ENCODE peak calls at places on chromosomes 2 and 18, in six cellular contexts. One of them, this sample, is unnamed. For H3K4me1, the result is how much of the 10 kb centered on the place peaks cover.

GRCh38 chr18:59429608-59430007 is 70.5 kb upstream of the LMAN1 start:
- DNase-seq in stomach: no peak
- DNase-seq in upper lobe of left lung: peak
- DNase-seq in sigmoid colon: no peak
- DNase-seq in SK-N-SH: no peak
- DNase-seq in A549: no peak
- DNase-seq in this sample: no peak

GRCh38 chr2:101546376-101547058 is 71.6 kb upstream of the RFX8 start:
- DNase-seq in stomach: no peak
- DNase-seq in SK-N-SH: no peak
- DNase-seq in sigmoid colon: no peak
- DNase-seq in A549: no peak
- DNase-seq in upper lobe of left lung: no peak
- DNase-seq in this sample: no peak

GRCh38 chr2:220930542-220931076 is 641.5 kb downstream of the EPHA4 start:
- DNase-seq in SK-N-SH: no peak
- DNase-seq in sigmoid colon: no peak
- DNase-seq in stomach: no peak
- DNase-seq in upper lobe of left lung: no peak
- DNase-seq in A549: no peak
- DNase-seq in this sample: no peak

GRCh38 chr2:70958759-70959158 is 19.7 kb upstream of the ANKRD53 start:
- DNase-seq in sigmoid colon: no peak
- DNase-seq in A549: no peak
- DNase-seq in upper lobe of left lung: no peak
- DNase-seq in SK-N-SH: no peak
- DNase-seq in stomach: peak
- DNase-seq in this sample: no peak

GRCh38 chr2:206084870-206085741 is 868 bp downstream of the INO80D start:
- DNase-seq in stomach: peak
- DNase-seq in sigmoid colon: peak
- DNase-seq in SK-N-SH: peak
- DNase-seq in A549: no peak
- DNase-seq in upper lobe of left lung: peak
- DNase-seq in this sample: no peak

GRCh38 chr2:88831792-88832248 is 140.3 kb downstream of the RPIA start:
- DNase-seq in SK-N-SH: peak
- DNase-seq in upper lobe of left lung: peak
- DNase-seq in sigmoid colon: no peak
- DNase-seq in A549: peak
- DNase-seq in stomach: peak
- DNase-seq in this sample: peak

GRCh38 chr18:48326901-48327675 is 82.1 kb downstream of the ZBTB7C start:
- DNase-seq in A549: no peak
- DNase-seq in SK-N-SH: no peak
- DNase-seq in sigmoid colon: no peak
- DNase-seq in stomach: no peak
- DNase-seq in upper lobe of left lung: no peak
- DNase-seq in this sample: no peak

GRCh38 chr2:120305296-120305695 is 40.6 kb upstream of the INHBB start:
- DNase-seq in SK-N-SH: peak
- DNase-seq in A549: peak
- DNase-seq in sigmoid colon: no peak
- DNase-seq in upper lobe of left lung: no peak
- DNase-seq in stomach: peak
- DNase-seq in this sample: no peak

GRCh38 chr2:207599641-207600040 is 25.6 kb downstream of the METTL21A start:
- DNase-seq in SK-N-SH: no peak
- DNase-seq in upper lobe of left lung: no peak
- DNase-seq in sigmoid colon: no peak
- DNase-seq in A549: no peak
- DNase-seq in stomach: no peak
- DNase-seq in this sample: no peak

GRCh38 chr2:162706770-162707169 is 131.8 kb downstream of the KCNH7 start:
- DNase-seq in upper lobe of left lung: no peak
- DNase-seq in sigmoid colon: no peak
- DNase-seq in SK-N-SH: no peak
- DNase-seq in stomach: no peak
- DNase-seq in A549: no peak
- DNase-seq in this sample: no peak

GRCh38 chr2:76563730-76564129 is 853.0 kb upstream of the GCFC2 start:
- DNase-seq in stomach: no peak
- DNase-seq in upper lobe of left lung: peak
- DNase-seq in sigmoid colon: no peak
- DNase-seq in SK-N-SH: no peak
- DNase-seq in A549: no peak
- DNase-seq in this sample: no peak

GRCh38 chr2:61660511-61661388 is 122.6 kb upstream of the XPO1 start:
- DNase-seq in stomach: peak
- DNase-seq in sigmoid colon: no peak
- DNase-seq in A549: no peak
- DNase-seq in SK-N-SH: no peak
- DNase-seq in upper lobe of left lung: no peak
- DNase-seq in this sample: no peak

GRCh38 chr2:112161431-112162145 is 23.4 kb downstream of the FBLN7 start:
- DNase-seq in sigmoid colon: no peak
- DNase-seq in SK-N-SH: no peak
- DNase-seq in upper lobe of left lung: no peak
- DNase-seq in stomach: no peak
- DNase-seq in A549: no peak
- DNase-seq in this sample: no peak

GRCh38 chr18:63924551-63924950 is 16.8 kb downstream of the SERPINB10 start:
- DNase-seq in A549: no peak
- DNase-seq in SK-N-SH: no peak
- DNase-seq in upper lobe of left lung: no peak
- DNase-seq in sigmoid colon: no peak
- DNase-seq in stomach: no peak
- DNase-seq in this sample: no peak

GRCh38 chr2:102185347-102185746 is 1.5 kb upstream of the IL1RL2 start:
- DNase-seq in A549: no peak
- DNase-seq in stomach: no peak
- DNase-seq in upper lobe of left lung: no peak
- DNase-seq in SK-N-SH: no peak
- DNase-seq in sigmoid colon: no peak
- DNase-seq in this sample: no peak

GRCh38 chr18:55090566-55091187 is 131.4 kb upstream of the CCDC68 start:
- DNase-seq in upper lobe of left lung: no peak
- DNase-seq in A549: no peak
- DNase-seq in stomach: no peak
- DNase-seq in sigmoid colon: no peak
- DNase-seq in SK-N-SH: no peak
- DNase-seq in this sample: no peak

GRCh38 chr18:34632323-34632722 is 77.8 kb upstream of the DTNA start:
- DNase-seq in upper lobe of left lung: no peak
- DNase-seq in SK-N-SH: no peak
- DNase-seq in A549: no peak
- DNase-seq in stomach: no peak
- DNase-seq in sigmoid colon: no peak
- DNase-seq in this sample: no peak

GRCh38 chr2:226652983-226653765 is 146.4 kb downstream of the IRS1 start:
- DNase-seq in A549: no peak
- DNase-seq in sigmoid colon: no peak
- DNase-seq in stomach: no peak
- DNase-seq in SK-N-SH: no peak
- DNase-seq in upper lobe of left lung: no peak
- DNase-seq in this sample: no peak

GRCh38 chr2:207239222-207239674 is 73.5 kb upstream of the KLF7 start:
- DNase-seq in upper lobe of left lung: no peak
- DNase-seq in A549: no peak
- DNase-seq in stomach: peak
- DNase-seq in sigmoid colon: peak
- DNase-seq in SK-N-SH: no peak
- DNase-seq in this sample: peak

GRCh38 chr2:240573516-240574385 is 5.5 kb downstream of the RNPEPL1 start:
- DNase-seq in upper lobe of left lung: peak
- DNase-seq in stomach: no peak
- DNase-seq in A549: no peak
- DNase-seq in sigmoid colon: peak
- DNase-seq in SK-N-SH: peak
- DNase-seq in this sample: no peak

GRCh38 chr2:70123829-70124117 is 36.5 kb downstream of the PCBP1 start:
- DNase-seq in stomach: no peak
- DNase-seq in A549: no peak
- DNase-seq in upper lobe of left lung: no peak
- DNase-seq in sigmoid colon: no peak
- DNase-seq in SK-N-SH: no peak
- DNase-seq in this sample: no peak

GRCh38 chr2:23940262-23940975 is at the start of gene UBXN2A:
- DNase-seq in A549: peak
- DNase-seq in upper lobe of left lung: peak
- DNase-seq in SK-N-SH: peak
- DNase-seq in stomach: peak
- DNase-seq in sigmoid colon: peak
- DNase-seq in this sample: peak

GRCh38 chr2:7053650-7054262 is 136.5 kb downstream of the RNF144A start:
- DNase-seq in stomach: no peak
- DNase-seq in A549: no peak
- DNase-seq in sigmoid colon: peak
- DNase-seq in SK-N-SH: peak
- DNase-seq in upper lobe of left lung: no peak
- DNase-seq in this sample: no peak

GRCh38 chr2:14143435-14143834 is 489.1 kb upstream of the LRATD1 start:
- DNase-seq in upper lobe of left lung: no peak
- DNase-seq in sigmoid colon: no peak
- DNase-seq in A549: no peak
- DNase-seq in stomach: no peak
- DNase-seq in SK-N-SH: no peak
- DNase-seq in this sample: no peak

GRCh38 chr2:14134737-14135136 is 497.8 kb upstream of the LRATD1 start:
- DNase-seq in upper lobe of left lung: no peak
- DNase-seq in SK-N-SH: no peak
- DNase-seq in sigmoid colon: no peak
- DNase-seq in stomach: no peak
- DNase-seq in A549: no peak
- DNase-seq in this sample: no peak

GRCh38 chr2:14137643-14138042 is 494.9 kb upstream of the LRATD1 start:
- DNase-seq in SK-N-SH: no peak
- DNase-seq in sigmoid colon: no peak
- DNase-seq in upper lobe of left lung: no peak
- DNase-seq in stomach: no peak
- DNase-seq in A549: no peak
- DNase-seq in this sample: no peak

GRCh38 chr2:14136030-14136429 is 496.5 kb upstream of the LRATD1 start:
- DNase-seq in A549: no peak
- DNase-seq in stomach: no peak
- DNase-seq in sigmoid colon: no peak
- DNase-seq in upper lobe of left lung: no peak
- DNase-seq in SK-N-SH: no peak
- DNase-seq in this sample: no peak

GRCh38 chr2:14140009-14140408 is 492.5 kb upstream of the LRATD1 start:
- DNase-seq in stomach: no peak
- DNase-seq in A549: no peak
- DNase-seq in sigmoid colon: no peak
- DNase-seq in upper lobe of left lung: no peak
- DNase-seq in SK-N-SH: no peak
- DNase-seq in this sample: no peak
- TF ChIP-seq EP300 in stomach: no peak
- TF ChIP-seq EP300 in A549: no peak
- TF ChIP-seq EP300 in sigmoid colon: no peak
- TF ChIP-seq EP300 in upper lobe of left lung: no peak
- TF ChIP-seq EP300 in SK-N-SH: no peak
- TF ChIP-seq EP300 in this sample: no peak

GRCh38 chr2:10129490-10129889 is 7.0 kb downstream of the RRM2 start:
- DNase-seq in upper lobe of left lung: no peak
- DNase-seq in stomach: no peak
- DNase-seq in sigmoid colon: no peak
- DNase-seq in A549: no peak
- DNase-seq in SK-N-SH: no peak
- DNase-seq in this sample: no peak

GRCh38 chr2:10124538-10125045 is 2.1 kb downstream of the RRM2 start:
- DNase-seq in upper lobe of left lung: no peak
- DNase-seq in A549: no peak
- DNase-seq in stomach: no peak
- DNase-seq in SK-N-SH: no peak
- DNase-seq in sigmoid colon: peak
- DNase-seq in this sample: peak

GRCh38 chr2:10125842-10126596 is 3.5 kb downstream of the RRM2 start:
- DNase-seq in sigmoid colon: no peak
- DNase-seq in SK-N-SH: no peak
- DNase-seq in A549: no peak
- DNase-seq in stomach: no peak
- DNase-seq in upper lobe of left lung: no peak
- DNase-seq in this sample: no peak

GRCh38 chr2:10128420-10128819 is 5.9 kb downstream of the RRM2 start:
- DNase-seq in A549: no peak
- DNase-seq in upper lobe of left lung: no peak
- DNase-seq in stomach: no peak
- DNase-seq in SK-N-SH: no peak
- DNase-seq in sigmoid colon: no peak
- DNase-seq in this sample: no peak

GRCh38 chr2:10126627-10127026 is 4.1 kb downstream of the RRM2 start:
- DNase-seq in upper lobe of left lung: no peak
- DNase-seq in stomach: no peak
- DNase-seq in A549: no peak
- DNase-seq in sigmoid colon: peak
- DNase-seq in SK-N-SH: no peak
- DNase-seq in this sample: no peak
- H3K4me3 ChIP-seq in upper lobe of left lung: no peak
- H3K4me3 ChIP-seq in stomach: no peak
- H3K4me3 ChIP-seq in A549: no peak
- H3K4me3 ChIP-seq in sigmoid colon: no peak
- H3K4me3 ChIP-seq in SK-N-SH: no peak
- H3K4me3 ChIP-seq in this sample: no peak

GRCh38 chr2:191855382-191855781 is 8.5 kb upstream of the CAVIN2 start:
- DNase-seq in SK-N-SH: no peak
- DNase-seq in A549: no peak
- DNase-seq in upper lobe of left lung: no peak
- DNase-seq in stomach: no peak
- DNase-seq in sigmoid colon: no peak
- DNase-seq in this sample: no peak
- H3K4me1 ChIP-seq in SK-N-SH: under half
- H3K4me1 ChIP-seq in A549: under half
- H3K4me1 ChIP-seq in upper lobe of left lung: under half
- H3K4me1 ChIP-seq in stomach: under half
- H3K4me1 ChIP-seq in sigmoid colon: under half
- H3K4me1 ChIP-seq in this sample: under half

DNA sequence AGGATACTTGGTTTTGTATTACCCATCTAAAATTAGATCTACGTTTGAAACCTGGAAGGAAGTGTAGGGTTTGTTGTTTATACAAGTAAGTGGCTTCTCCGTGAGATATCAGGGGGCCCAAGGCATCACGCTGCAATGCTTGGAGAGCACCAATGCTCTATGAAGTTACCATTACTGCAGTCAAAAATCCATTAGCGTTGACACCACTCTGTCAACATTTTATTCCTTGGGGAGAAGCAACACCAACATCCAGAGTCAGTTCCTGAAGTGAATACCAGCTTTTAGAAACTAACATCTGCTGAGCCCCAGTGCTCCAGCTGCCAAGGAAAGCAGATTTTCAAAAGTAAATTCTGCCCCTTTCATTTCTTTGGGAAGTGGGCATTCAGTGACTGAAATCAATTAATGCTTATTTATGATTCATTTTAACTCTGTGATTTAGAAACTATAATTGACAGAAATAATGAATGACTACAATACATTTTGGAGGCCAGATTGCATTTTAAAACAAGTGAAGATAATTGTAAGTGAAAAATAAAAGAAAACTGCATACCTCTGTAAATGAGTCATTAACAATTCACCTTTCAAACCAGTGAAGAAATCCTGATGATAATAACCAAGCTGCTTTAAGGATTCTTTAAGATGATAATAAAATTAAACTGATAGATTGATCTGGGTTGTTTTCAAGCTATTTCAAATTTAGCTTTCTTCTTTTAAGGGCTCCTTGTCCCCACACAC is 30.5 kb downstream of the LRP1B start:
- DNase-seq in A549: no peak
- DNase-seq in upper lobe of left lung: no peak
- DNase-seq in sigmoid colon: no peak
- DNase-seq in SK-N-SH: no peak
- DNase-seq in stomach: no peak
- DNase-seq in this sample: no peak
- TF ChIP-seq EP300 in A549: no peak
- TF ChIP-seq EP300 in upper lobe of left lung: no peak
- TF ChIP-seq EP300 in sigmoid colon: no peak
- TF ChIP-seq EP300 in SK-N-SH: no peak
- TF ChIP-seq EP300 in stomach: no peak
- TF ChIP-seq EP300 in this sample: no peak